ENCODE peak calls at places on chromosomes 12 and 14, in four cellular contexts. T is IMR-90, Z is A549, D is H1. N is an unnamed sample.

GRCh38 chr12:116675339-116676107 is 62.3 kb downstream of the SPRING1 start:
- DNase-seq in T (no peak), Z (no peak), D (no peak), N (no peak)

GRCh38 chr14:73567951-73568885 is 795 bp upstream of the ACOT2 start:
- DNase-seq in T (peak), Z (no peak), D (no peak), N (no peak)

GRCh38 chr12:32893458-32893857 is 3.1 kb downstream of the PKP2 start:
- DNase-seq in T (no peak), Z (no peak), D (no peak), N (no peak)

GRCh38 chr14:92539875-92540274 is 26.3 kb downstream of the RIN3 start:
- DNase-seq in T (peak), Z (no peak), D (no peak), N (no peak)

GRCh38 chr14:104393898-104394605 is 185.5 kb upstream of the C14orf180 start:
- DNase-seq in T (no peak), Z (no peak), D (no peak), N (no peak)

GRCh38 chr14:55451950-55452349 is 11.5 kb upstream of the TBPL2 start:
- DNase-seq in T (no peak), Z (no peak), D (peak), N (no peak)

GRCh38 chr14:27528328-27528727 is 930.5 kb upstream of the NOVA1 start:
- DNase-seq in T (no peak), Z (peak), D (no peak), N (no peak)

GRCh38 chr14:66650491-66650911 is 142.6 kb downstream of the GPHN start:
- DNase-seq in T (no peak), Z (no peak), D (no peak), N (no peak)

GRCh38 chr12:32946504-32947131 is 50.0 kb upstream of the PKP2 start:
- DNase-seq in T (no peak), Z (no peak), D (no peak), N (no peak)

GRCh38 chr14:101435546-101435945 is 125.7 kb upstream of the DIO3 start:
- DNase-seq in T (no peak), Z (no peak), D (no peak), N (no peak)

GRCh38 chr12:45010051-45010450 is 40.8 kb downstream of the DBX2 start:
- DNase-seq in T (no peak), Z (no peak), D (no peak), N (no peak)

GRCh38 chr12:116958402-116959197 is 47.9 kb downstream of the FBXW8 start:
- DNase-seq in T (peak), Z (no peak), D (no peak), N (no peak)

GRCh38 chr12:127496255-127496654 is 770.7 kb upstream of the TMEM132C start:
- DNase-seq in T (no peak), Z (no peak), D (peak), N (peak)

GRCh38 chr12:45615268-45615667 is 114.2 kb upstream of the ARID2 start:
- DNase-seq in T (peak), Z (peak), D (no peak), N (no peak)

GRCh38 chr12:20798561-20798960 is 11.9 kb upstream of the SLCO1B3 start:
- DNase-seq in T (no peak), Z (peak), D (no peak), N (no peak)

GRCh38 chr12:12791756-12792346 is 6.4 kb downstream of the APOLD1 start:
- DNase-seq in T (peak), Z (peak), D (no peak), N (no peak)

GRCh38 chr12:96036765-96037455 is 1.5 kb upstream of the LTA4H start:
- DNase-seq in T (peak), Z (no peak), D (no peak), N (no peak)

GRCh38 chr12:103181366-103182152 is 224.1 kb downstream of the ASCL1 start:
- DNase-seq in T (no peak), Z (no peak), D (no peak), N (no peak)

GRCh38 chr14:72559227-72559626 is 334.7 kb downstream of the DPF3 start:
- DNase-seq in T (no peak), Z (no peak), D (no peak), N (no peak)

GRCh38 chr14:23481992-23482813 is 12.7 kb downstream of the NGDN start:
- DNase-seq in T (no peak), Z (no peak), D (peak), N (no peak)

DNA sequence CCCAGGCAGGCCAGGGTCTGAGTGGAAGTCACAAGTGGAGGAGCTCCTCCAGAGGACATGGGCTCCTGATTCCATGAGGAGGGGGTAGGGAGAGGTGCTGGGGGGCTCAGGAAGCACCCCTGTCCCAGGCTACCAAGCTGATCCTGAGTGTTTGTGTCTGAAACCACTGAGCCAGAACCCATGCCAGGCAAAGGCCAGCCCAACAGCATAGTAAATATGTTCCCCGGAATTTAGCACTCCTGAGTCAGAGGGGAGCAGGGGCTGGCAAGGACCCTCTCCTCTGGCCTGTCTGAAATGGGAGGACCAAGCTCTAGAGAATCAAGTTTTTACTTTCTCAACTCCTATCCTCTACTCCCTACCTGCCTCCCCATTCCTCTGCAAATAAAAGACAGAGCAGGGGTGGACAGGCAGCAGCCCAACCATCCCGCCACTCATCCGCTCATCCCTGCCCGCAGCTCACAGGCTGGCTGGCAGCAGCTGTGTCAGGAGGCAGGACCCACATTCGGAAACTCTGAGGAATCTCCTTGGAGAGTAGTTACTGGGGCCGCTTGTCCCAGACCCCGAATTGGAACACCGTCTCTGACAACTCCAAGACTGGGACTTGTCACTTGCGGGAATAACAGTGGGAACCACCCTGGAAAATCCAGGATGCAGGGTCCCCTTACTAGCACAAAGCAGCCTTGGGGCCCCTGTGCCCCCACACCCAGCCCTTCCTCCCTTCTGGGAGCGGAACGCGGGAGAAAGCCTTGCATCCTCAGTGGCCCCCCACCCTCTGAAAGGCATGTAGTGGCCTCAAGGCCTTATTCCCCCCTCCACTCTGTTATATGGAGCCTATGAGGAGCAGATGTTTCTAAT is 102.5 kb downstream of the ZFP36L1 start:
- DNase-seq in T (no peak), Z (no peak), D (no peak), N (no peak)
- TF ChIP-seq USF2 in T (no peak), Z (no peak), D (no peak), N (no peak)

GRCh38 chr14:61530296-61530695 is 165.0 kb upstream of the HIF1A start:
- DNase-seq in T (no peak), Z (no peak), D (no peak), N (no peak)

GRCh38 chr14:61530896-61531295 is 164.4 kb upstream of the HIF1A start:
- DNase-seq in T (no peak), Z (no peak), D (no peak), N (no peak)

GRCh38 chr14:61526405-61527312 is 168.7 kb upstream of the HIF1A start:
- DNase-seq in T (no peak), Z (no peak), D (no peak), N (no peak)

GRCh38 chr14:61527325-61528100 is 167.8 kb upstream of the HIF1A start:
- DNase-seq in T (peak), Z (peak), D (no peak), N (no peak)

DNA sequence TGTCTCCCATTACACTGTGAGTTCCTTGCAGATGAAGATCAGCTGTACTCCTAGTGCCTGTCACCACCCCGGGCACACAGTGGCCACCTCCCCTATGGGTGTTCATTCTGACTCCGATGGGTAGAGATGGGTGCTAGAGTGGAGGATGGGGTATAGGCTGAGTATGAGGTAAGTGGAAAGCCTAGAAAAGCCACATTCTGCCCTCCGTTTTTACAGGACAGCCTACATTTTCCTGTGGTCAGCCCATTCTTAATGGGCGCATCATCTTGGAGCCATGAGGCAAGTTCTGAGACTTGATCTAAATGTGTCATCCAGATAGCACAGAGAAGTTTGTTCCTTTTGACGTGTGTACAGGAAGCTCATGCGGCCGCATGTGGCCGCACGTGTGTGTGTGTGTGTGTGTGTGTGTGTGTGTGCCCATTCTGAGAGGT is 166.7 kb upstream of the HIF1A start:
- DNase-seq in T (peak), Z (no peak), D (no peak), N (no peak)
- TF ChIP-seq USF2 in T (peak), Z (no peak), D (no peak), N (no peak)

DNA sequence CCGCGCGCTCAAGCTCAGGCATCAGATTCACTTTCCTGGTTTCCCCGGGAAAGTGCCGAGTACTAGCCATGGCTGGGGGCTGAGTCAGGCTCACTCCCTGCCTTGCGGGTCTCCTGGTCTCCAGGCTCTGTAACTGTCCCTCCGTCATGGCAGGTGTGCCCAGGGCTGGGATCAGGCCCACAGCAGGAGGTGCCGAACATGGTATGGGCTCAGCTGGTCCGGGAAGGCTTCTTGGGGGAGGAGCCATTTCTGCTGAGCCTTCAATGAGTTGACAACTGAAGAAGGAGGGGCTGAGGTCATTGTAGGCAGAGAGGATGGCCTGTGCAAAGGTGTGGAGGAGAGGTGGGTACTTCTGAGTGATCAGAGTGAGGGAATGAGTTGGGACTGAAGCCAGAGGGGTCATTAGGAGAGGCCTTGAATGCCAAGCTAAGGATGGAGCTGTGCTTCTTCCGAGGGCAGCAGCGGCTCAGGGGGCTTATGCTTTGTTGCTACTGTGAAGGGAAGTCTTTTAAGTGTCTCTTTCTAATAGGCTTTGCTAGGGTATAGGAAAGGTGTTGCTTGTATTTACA is 769 bp downstream of the EXOC3L4 start:
- DNase-seq in T (no peak), Z (no peak), D (no peak), N (no peak)
- TF ChIP-seq USF2 in T (no peak), Z (no peak), D (no peak), N (no peak)

DNA sequence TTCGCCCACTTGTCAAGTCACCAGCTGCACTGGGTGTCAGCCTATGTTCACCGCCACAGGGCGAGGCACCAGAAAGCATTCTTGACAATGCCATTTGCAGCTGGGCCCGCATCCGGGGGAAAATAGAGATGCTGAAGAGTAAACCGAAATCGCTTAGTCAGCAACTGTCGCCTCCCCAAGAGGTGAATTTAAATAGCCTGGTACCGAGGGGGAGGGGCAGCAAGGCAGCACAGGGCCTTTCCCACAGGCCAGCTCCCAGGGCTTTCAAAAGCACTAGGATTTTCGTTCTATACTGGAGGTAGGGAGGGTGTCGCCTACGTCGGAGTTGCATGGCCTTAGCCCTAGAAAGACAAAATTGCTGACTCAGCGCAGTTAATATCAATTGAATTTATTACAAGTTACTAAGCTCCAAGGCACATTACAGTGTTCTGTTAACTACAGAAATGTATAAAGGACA is 4.3 kb downstream of the IRF2BPL start:
- DNase-seq in T (peak), Z (peak), D (peak), N (peak)
- TF ChIP-seq USF2 in T (no peak), Z (no peak), D (no peak), N (no peak)

GRCh38 chr12:129840145-129840884 is 63.5 kb downstream of the TMEM132D start:
- DNase-seq in T (no peak), Z (no peak), D (no peak), N (no peak)

GRCh38 chr12:129839679-129840078 is 64.1 kb downstream of the TMEM132D start:
- DNase-seq in T (no peak), Z (no peak), D (no peak), N (no peak)

GRCh38 chr12:129847063-129847462 is 56.8 kb downstream of the TMEM132D start:
- DNase-seq in T (no peak), Z (no peak), D (no peak), N (no peak)

GRCh38 chr12:129848921-129849320 is 54.9 kb downstream of the TMEM132D start:
- DNase-seq in T (no peak), Z (no peak), D (no peak), N (no peak)

GRCh38 chr12:129844662-129845061 is 59.2 kb downstream of the TMEM132D start:
- DNase-seq in T (no peak), Z (no peak), D (no peak), N (no peak)
- TF ChIP-seq USF2 in T (no peak), Z (no peak), D (no peak), N (no peak)

DNA sequence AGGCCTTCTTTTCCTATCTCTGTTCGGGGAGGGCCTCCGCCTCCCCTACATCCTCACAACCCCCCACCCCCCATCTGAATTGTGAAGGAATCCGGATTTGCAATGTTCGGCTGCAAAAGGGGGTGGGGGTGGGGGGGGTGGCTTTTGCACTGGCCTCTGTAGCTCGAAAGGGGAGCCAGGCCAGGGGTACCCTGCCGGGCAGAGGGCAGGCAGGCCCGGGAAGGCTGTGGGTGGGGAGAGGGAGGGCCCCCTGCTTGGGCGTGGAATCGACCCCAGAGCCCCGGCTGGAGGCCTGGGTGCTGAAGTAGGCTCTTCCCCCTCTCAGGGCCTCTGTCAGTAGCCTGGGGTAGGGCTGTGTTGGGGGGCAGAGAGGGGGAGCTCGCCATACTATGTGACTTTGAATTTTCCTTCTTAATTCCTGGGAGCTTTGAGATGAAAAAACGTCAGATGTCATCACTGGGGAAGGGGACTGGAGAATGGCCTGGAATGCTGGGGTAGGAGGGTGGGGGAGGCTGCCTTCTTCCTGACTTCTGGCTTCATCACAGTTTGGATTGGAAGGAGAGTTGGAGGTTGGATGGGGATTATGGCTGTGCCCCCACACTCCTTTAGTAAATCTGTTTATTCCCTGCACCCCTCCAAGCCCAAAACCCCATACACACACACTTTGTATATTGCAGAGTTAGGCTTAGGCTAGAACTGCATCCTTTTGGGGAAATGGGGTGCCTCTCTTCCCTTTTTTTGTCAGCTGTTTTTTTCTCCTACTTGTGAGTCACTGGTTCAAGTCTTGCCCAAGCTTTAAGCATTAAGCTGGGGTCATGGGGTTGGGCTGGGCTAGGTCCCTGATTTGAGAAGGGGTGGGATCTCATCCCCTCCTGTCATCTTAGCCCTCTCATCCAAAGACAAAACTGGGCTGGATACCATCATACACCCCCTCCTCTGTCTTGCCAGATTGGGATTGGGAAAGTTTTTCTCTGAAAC is 1.3 kb downstream of the LRP1 start:
- DNase-seq in T (no peak), Z (no peak), D (no peak), N (no peak)
- TF ChIP-seq USF2 in T (no peak), Z (no peak), D (no peak), N (no peak)

N was measured in WTC11.